ENCODE peak calls at places on chromosomes 4 and X, in six cellular contexts. S, Q, J, F, A and T are unnamed samples.

GRCh38 chrX:154490414-154491083 is at the start of gene SLC10A3:
- DNase-seq in A (peak; percentile 95), Q (peak; percentile 88), J (peak; percentile 70), S (peak; percentile 95), F (peak; percentile 76), T (peak; percentile 94)

GRCh38 chr4:35423104-35423503 is 821.2 kb downstream of the ARAP2 start:
- DNase-seq in F (no peak), Q (no peak), J (no peak), S (no peak), A (no peak), T (no peak)

GRCh38 chr4:129829373-129829772 is 733.4 kb downstream of the C4orf33 start:
- DNase-seq in S (no peak), J (no peak), A (no peak), Q (no peak), F (no peak), T (no peak)

GRCh38 chr4:87985097-87985886 is 9.8 kb downstream of the SPP1 start:
- DNase-seq in J (no peak), F (no peak), Q (no peak), S (peak; percentile 58), A (no peak), T (peak; percentile 73)

GRCh38 chr4:33649015-33649414 is 2595.3 kb downstream of the ARAP2 start:
- DNase-seq in S (no peak), Q (no peak), J (no peak), A (no peak), F (no peak), T (no peak)

GRCh38 chr4:140049024-140049923 is 104.7 kb downstream of the MAML3 start:
- DNase-seq in J (peak; percentile 29), S (peak; percentile 46), F (peak; percentile 15), A (no peak), Q (peak; percentile 91), T (peak; percentile 52)

GRCh38 chr4:20520901-20521300 is 179.4 kb upstream of the PACRGL start:
- DNase-seq in S (no peak), J (no peak), F (no peak), Q (no peak), A (no peak), T (no peak)

GRCh38 chr4:105620640-105621323 is 68.4 kb downstream of the ARHGEF38 start:
- DNase-seq in A (no peak), F (no peak), Q (no peak), S (no peak), J (no peak), T (no peak)

GRCh38 chr4:37666625-37667071 is 19.5 kb downstream of the RELL1 start:
- DNase-seq in Q (no peak), A (no peak), F (no peak), J (no peak), S (no peak), T (peak; percentile 64)

GRCh38 chr4:133513891-133514290 is 364.8 kb downstream of the PCDH10 start:
- DNase-seq in Q (no peak), S (no peak), F (no peak), J (no peak), A (no peak), T (no peak)

GRCh38 chr4:174118171-174118570 is 165.3 kb downstream of the FBXO8 start:
- DNase-seq in F (no peak), Q (no peak), A (no peak), S (no peak), J (no peak), T (no peak)

GRCh38 chrX:5876984-5877655 is 351.5 kb downstream of the NLGN4X start:
- DNase-seq in A (no peak), J (no peak), S (peak; percentile 38), F (no peak), Q (no peak), T (peak; percentile 56)

GRCh38 chr4:59570850-59571476 is 1629.2 kb upstream of the ADGRL3 start:
- DNase-seq in A (no peak), J (no peak), S (no peak), Q (no peak), F (no peak), T (no peak)

GRCh38 chr4:101200561-101200960 is 146.8 kb downstream of the PPP3CA start:
- DNase-seq in A (no peak), Q (no peak), J (no peak), F (no peak), S (no peak), T (no peak)

GRCh38 chr4:95289028-95289634 is 259.6 kb downstream of the UNC5C start:
- DNase-seq in J (no peak), F (no peak), S (no peak), Q (no peak), A (no peak), T (no peak)

GRCh38 chr4:124694306-124694705 is 18.2 kb downstream of the ANKRD50 start:
- DNase-seq in J (no peak), Q (no peak), A (no peak), F (no peak), S (no peak), T (no peak)

GRCh38 chr4:39285853-39286252 is 80.3 kb downstream of the RFC1 start:
- DNase-seq in S (no peak), Q (no peak), A (no peak), J (no peak), F (no peak), T (no peak)

GRCh38 chr4:8286719-8287355 is 17.3 kb downstream of the HTRA3 start:
- DNase-seq in F (no peak), A (no peak), Q (no peak), J (no peak), S (peak; percentile 39), T (peak; percentile 55)